ENCODE peak calls at places on chromosomes 1 and 21, in eight cellular contexts. F is tibial nerve; X is mesenchymal stem cell; T is GM23338; B is tibial artery; D is IMR-90; P is CD8-positive, alpha-beta T cell; S is A549. L is an unnamed sample.

GRCh38 chr21:40386301-40386911 is 460.6 kb downstream of the DSCAM start:
- DNase-seq in T (peak; percentile 69), F (peak; percentile 39), S (peak; percentile 14), B (peak; percentile 31), X (no peak), P (no peak), D (no peak), L (peak; percentile 4)

GRCh38 chr1:55143686-55144085 is 71.5 kb downstream of the USP24 start:
- DNase-seq in T (peak; percentile 84), X (no peak), S (peak; percentile 54), P (no peak), B (no peak), D (no peak), F (no peak), L (no peak)

GRCh38 chr1:200558866-200559459 is 61.6 kb downstream of the KIF14 start:
- DNase-seq in D (peak; percentile 77), B (no peak), S (peak; percentile 64), P (no peak), X (peak; percentile 64), F (peak; percentile 29), T (peak; percentile 59), L (peak; percentile 18)

GRCh38 chr1:244862354-244862698 is 2.0 kb downstream of the HNRNPU start:
- DNase-seq in P (no peak), T (no peak), D (no peak), B (no peak), F (no peak), X (peak; percentile 57), S (peak; percentile 38), L (no peak)

GRCh38 chr1:234295626-234296025 is 77.6 kb upstream of the COA6 start:
- DNase-seq in P (no peak), X (no peak), T (no peak), F (no peak), D (no peak), S (no peak), B (no peak), L (no peak)

GRCh38 chr21:45404726-45405270 is at the start of gene COL18A1:
- DNase-seq in T (peak; percentile 77), F (no peak), S (peak; percentile 22), P (no peak), B (no peak), D (peak; percentile 42), X (peak; percentile 64), L (no peak)

GRCh38 chr1:36913523-36914060 is 120.7 kb downstream of the GRIK3 start:
- DNase-seq in S (no peak), T (peak; percentile 34), B (no peak), P (no peak), F (no peak), X (no peak), D (no peak), L (no peak)

GRCh38 chr1:119027759-119028158 is 39.6 kb upstream of the TBX15 start:
- DNase-seq in B (no peak), S (no peak), F (no peak), T (no peak), X (no peak), P (no peak), D (no peak), L (no peak)

GRCh38 chr1:18901952-18902522 is 318 bp downstream of the ALDH4A1 start:
- DNase-seq in X (peak; percentile 58), S (no peak), P (no peak), D (no peak), F (no peak), T (peak; percentile 35), B (peak; percentile 33), L (no peak)

GRCh38 chr1:202615501-202616354 is 94.5 kb downstream of the SYT2 start:
- DNase-seq in P (no peak), T (no peak), B (peak; percentile 34), X (peak; percentile 88), F (no peak), D (peak; percentile 45), S (no peak), L (no peak)

GRCh38 chr1:40309374-40310128 is 7.5 kb downstream of the COL9A2 start:
- DNase-seq in F (no peak), D (no peak), S (no peak), B (no peak), P (no peak), X (no peak), T (no peak), L (no peak)

GRCh38 chr1:145997156-145998023 is 1.0 kb upstream of the TXNIP start:
- DNase-seq in S (no peak), D (no peak), F (peak; percentile 71), T (peak; percentile 38), P (peak; percentile 81), B (peak; percentile 66), X (no peak), L (peak; percentile 88)

GRCh38 chr1:24928631-24929090 is 1.4 kb downstream of the RUNX3 start:
- DNase-seq in X (peak; percentile 38), F (no peak), D (no peak), S (no peak), T (peak; percentile 60), B (no peak), P (peak; percentile 78), L (peak; percentile 65)

GRCh38 chr21:20996421-20997307 is 1.5 kb upstream of the NCAM2 start:
- DNase-seq in S (no peak), T (peak; percentile 61), B (no peak), D (peak; percentile 16), P (no peak), F (no peak), X (peak; percentile 69), L (no peak)

GRCh38 chr1:199174336-199174735 is 535.5 kb downstream of the PTPRC start:
- DNase-seq in F (no peak), S (no peak), X (peak; percentile 16), P (no peak), T (no peak), B (no peak), D (no peak), L (no peak)

GRCh38 chr1:80535446-80535845 is 1265.3 kb upstream of the ADGRL2 start:
- DNase-seq in T (peak; percentile 5), S (peak; percentile 8), P (no peak), F (no peak), X (no peak), D (no peak), B (no peak), L (no peak)

GRCh38 chr1:32186077-32186476 is 6.6 kb downstream of the TXLNA start:
- DNase-seq in F (no peak), D (no peak), T (no peak), P (no peak), B (no peak), S (no peak), X (no peak), L (no peak)

GRCh38 chr1:30348147-30348546 is 375.2 kb downstream of the MATN1 start:
- DNase-seq in F (no peak), B (no peak), X (no peak), T (no peak), S (no peak), D (no peak), P (no peak), L (no peak)
- H3K4me3 ChIP-seq in F (no peak overlapping the region), B (no peak overlapping the region), X (no peak overlapping the region), T (no peak overlapping the region), S (no peak overlapping the region), D (no peak overlapping the region), P (no peak overlapping the region), L (no peak overlapping the region)

DNA sequence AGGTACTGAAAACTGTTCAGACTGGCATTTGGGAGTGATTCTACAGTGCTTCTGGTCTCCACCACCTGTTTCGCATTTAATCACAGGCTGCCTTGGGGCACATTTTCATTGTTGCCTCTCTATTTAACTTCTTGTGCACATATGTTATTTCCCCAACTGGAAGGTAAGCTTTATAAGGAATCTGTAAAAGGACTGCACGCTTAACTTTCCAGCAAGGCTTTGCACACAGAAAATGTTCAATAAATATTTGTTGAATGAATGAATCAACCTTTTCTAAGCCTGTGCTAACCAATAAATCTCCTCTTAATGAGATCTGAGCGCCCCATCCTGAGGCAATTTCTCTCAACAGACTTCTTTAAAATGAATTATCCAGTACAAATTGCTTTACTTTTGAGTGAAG is 84.3 kb upstream of the ARHGAP29 start:
- DNase-seq in D (no peak), P (no peak), F (no peak), T (no peak), B (no peak), S (peak; percentile 45), X (no peak), L (no peak)
- H3K4me1 ChIP-seq in D (peaks cover 26% of the 10 kb centered on the region), P (no peaks in the 10 kb centered on the region), F (peaks cover 8% of the 10 kb centered on the region), T (peaks cover 50% of the 10 kb centered on the region), B (peaks cover 66% of the 10 kb centered on the region), S (peaks cover 88% of the 10 kb centered on the region), X (peaks cover 18% of the 10 kb centered on the region), L (no peaks in the 10 kb centered on the region)

GRCh38 chr1:26305667-26306289 is 658 bp downstream of the UBXN11 start:
- DNase-seq in D (no peak), X (no peak), P (no peak), S (no peak), B (no peak), F (no peak), T (peak; percentile 27), L (no peak)

GRCh38 chr1:26307363-26307781 is 936 bp upstream of the UBXN11 start:
- DNase-seq in B (no peak), P (no peak), F (no peak), X (no peak), T (no peak), D (no peak), S (no peak), L (peak; percentile 74)

GRCh38 chr1:26302733-26303405 is 3.6 kb downstream of the UBXN11 start:
- DNase-seq in F (no peak), B (no peak), S (no peak), X (peak; percentile 62), P (no peak), T (peak; percentile 28), D (peak; percentile 88), L (no peak)

GRCh38 chr1:26300586-26301275 is 5.7 kb downstream of the UBXN11 start:
- DNase-seq in D (no peak), B (no peak), F (no peak), X (no peak), P (no peak), S (no peak), T (no peak), L (no peak)

DNA sequence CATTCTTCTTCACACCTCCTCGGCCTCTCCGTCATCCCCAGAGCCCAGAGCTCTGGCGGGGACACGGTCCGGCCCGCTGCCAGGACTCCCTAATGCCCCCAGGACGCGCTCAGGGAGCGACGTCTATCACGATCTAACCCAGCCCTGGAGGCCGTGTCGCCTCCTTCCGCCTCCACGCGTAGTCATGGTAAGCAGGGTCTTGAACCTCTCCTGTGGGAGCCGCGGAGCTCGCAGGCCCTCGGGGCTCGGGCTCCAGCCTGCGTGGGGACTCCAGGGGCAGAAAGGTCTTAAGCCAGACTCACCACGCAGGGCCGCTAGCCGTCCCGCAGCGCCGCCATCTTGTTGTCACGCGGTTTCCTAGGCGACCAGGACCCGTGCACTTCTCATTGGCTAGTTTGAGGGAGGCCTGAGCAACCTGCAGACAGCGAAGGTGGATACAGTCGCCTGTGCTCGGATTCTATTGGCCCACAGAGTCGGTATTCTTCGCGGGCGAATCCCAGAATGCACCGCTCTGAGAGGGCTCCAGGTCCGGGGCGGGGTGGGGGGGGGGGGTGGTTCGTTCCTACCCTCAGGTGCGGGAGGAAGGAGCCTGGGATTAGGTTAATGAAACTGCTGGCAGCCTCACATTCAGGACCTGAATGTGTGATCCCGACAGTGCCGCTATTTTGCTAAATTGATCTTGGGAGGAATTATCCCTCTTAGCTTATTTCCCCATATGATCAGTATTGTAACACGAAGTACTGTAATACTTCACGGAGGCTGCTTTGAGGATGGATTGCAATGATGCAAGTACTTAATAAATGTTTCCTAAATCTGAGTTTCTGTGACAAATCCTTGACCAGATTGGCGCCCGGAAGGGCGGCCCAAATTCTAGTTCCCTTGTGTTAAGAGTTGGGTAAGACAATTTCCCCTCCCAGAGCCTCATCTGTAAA is at the start of gene UBXN11:
- DNase-seq in X (peak; percentile 96), P (peak; percentile 92), D (peak; percentile 94), T (peak; percentile 99), S (peak; percentile 94), F (peak; percentile 87), B (peak; percentile 87), L (peak; percentile 85)
- H3K27ac ChIP-seq in X (no peak within 1 kb of the TSS), P (peak within 1 kb of the TSS; percentile 73), D (peak within 1 kb of the TSS; percentile 62), T (no peak within 1 kb of the TSS), S (peak within 1 kb of the TSS; percentile 88), F (peak within 1 kb of the TSS; percentile 79), B (peak within 1 kb of the TSS; percentile 14), L (peak within 1 kb of the TSS; percentile 76)

GRCh38 chr21:26583737-26584136 is 10.7 kb upstream of the CYYR1 start:
- DNase-seq in S (no peak), D (no peak), F (no peak), P (no peak), X (no peak), T (peak; percentile 6), B (no peak), L (no peak)
- H3K4me3 ChIP-seq in S (no peak overlapping the region), D (no peak overlapping the region), F (no peak overlapping the region), P (no peak overlapping the region), X (no peak overlapping the region), T (no peak overlapping the region), B (no peak overlapping the region), L (no peak overlapping the region)

L was measured in naive thymus-derived CD4-positive, alpha-beta T cell.